ENCODE peak calls at places on chromosomes 6 and 20, in six cellular contexts. One of them, this sample, is unnamed. For H3K4me1, the result is how much of the 10 kb centered on the place peaks cover.

GRCh38 chr20:18904192-18904591 is 90.6 kb downstream of the SCP2D1 start:
- DNase-seq in mammary epithelial cell: no peak
- DNase-seq in neuronal stem cell: no peak
- DNase-seq in pancreas: no peak
- DNase-seq in cardiac muscle cell: no peak
- DNase-seq in transverse colon: no peak
- DNase-seq in this sample: no peak

GRCh38 chr6:134480593-134480992 is 162.7 kb upstream of the SGK1 start:
- DNase-seq in mammary epithelial cell: peak
- DNase-seq in neuronal stem cell: no peak
- DNase-seq in pancreas: no peak
- DNase-seq in cardiac muscle cell: peak
- DNase-seq in transverse colon: no peak
- DNase-seq in this sample: no peak

GRCh38 chr6:56046576-56046975 is 171.2 kb upstream of the BMP5 start:
- DNase-seq in mammary epithelial cell: peak
- DNase-seq in neuronal stem cell: no peak
- DNase-seq in pancreas: no peak
- DNase-seq in cardiac muscle cell: peak
- DNase-seq in transverse colon: peak
- DNase-seq in this sample: no peak

GRCh38 chr6:56343295-56343694 is 95.9 kb upstream of the COL21A1 start:
- DNase-seq in mammary epithelial cell: no peak
- DNase-seq in neuronal stem cell: no peak
- DNase-seq in pancreas: no peak
- DNase-seq in cardiac muscle cell: no peak
- DNase-seq in transverse colon: no peak
- DNase-seq in this sample: no peak

GRCh38 chr6:41638002-41638800 is at the start of gene MDFI:
- DNase-seq in mammary epithelial cell: peak
- DNase-seq in neuronal stem cell: peak
- DNase-seq in pancreas: no peak
- DNase-seq in cardiac muscle cell: peak
- DNase-seq in transverse colon: no peak
- DNase-seq in this sample: no peak

GRCh38 chr6:38805127-38805655 is 90.1 kb downstream of the DNAH8 start:
- DNase-seq in mammary epithelial cell: no peak
- DNase-seq in neuronal stem cell: no peak
- DNase-seq in pancreas: no peak
- DNase-seq in cardiac muscle cell: no peak
- DNase-seq in transverse colon: no peak
- DNase-seq in this sample: no peak

GRCh38 chr20:35145141-35145564 is 2.0 kb downstream of the EDEM2 start:
- DNase-seq in mammary epithelial cell: peak
- DNase-seq in neuronal stem cell: no peak
- DNase-seq in pancreas: no peak
- DNase-seq in cardiac muscle cell: peak
- DNase-seq in transverse colon: no peak
- DNase-seq in this sample: peak

GRCh38 chr6:82608777-82609176 is 245.2 kb downstream of the TPBG start:
- DNase-seq in mammary epithelial cell: no peak
- DNase-seq in neuronal stem cell: peak
- DNase-seq in pancreas: no peak
- DNase-seq in cardiac muscle cell: no peak
- DNase-seq in transverse colon: no peak
- DNase-seq in this sample: no peak

GRCh38 chr6:160831751-160832150 is 129.7 kb downstream of the PLG start:
- DNase-seq in mammary epithelial cell: no peak
- DNase-seq in neuronal stem cell: peak
- DNase-seq in pancreas: no peak
- DNase-seq in cardiac muscle cell: no peak
- DNase-seq in transverse colon: no peak
- DNase-seq in this sample: no peak

GRCh38 chr6:18551228-18551627 is 164.1 kb downstream of the RNF144B start:
- DNase-seq in mammary epithelial cell: peak
- DNase-seq in neuronal stem cell: no peak
- DNase-seq in pancreas: no peak
- DNase-seq in cardiac muscle cell: peak
- DNase-seq in transverse colon: no peak
- DNase-seq in this sample: no peak

GRCh38 chr6:143505537-143505936 is 6.0 kb downstream of the FUCA2 start:
- DNase-seq in mammary epithelial cell: no peak
- DNase-seq in neuronal stem cell: no peak
- DNase-seq in pancreas: no peak
- DNase-seq in cardiac muscle cell: no peak
- DNase-seq in transverse colon: no peak
- DNase-seq in this sample: no peak

GRCh38 chr6:5941188-5941587 is 65.5 kb downstream of the NRN1 start:
- DNase-seq in mammary epithelial cell: no peak
- DNase-seq in neuronal stem cell: no peak
- DNase-seq in pancreas: no peak
- DNase-seq in cardiac muscle cell: peak
- DNase-seq in transverse colon: no peak
- DNase-seq in this sample: no peak

GRCh38 chr20:47551841-47552240 is 50.2 kb downstream of the NCOA3 start:
- DNase-seq in mammary epithelial cell: no peak
- DNase-seq in neuronal stem cell: no peak
- DNase-seq in pancreas: no peak
- DNase-seq in cardiac muscle cell: no peak
- DNase-seq in transverse colon: no peak
- DNase-seq in this sample: no peak

GRCh38 chr6:135114355-135115145 is 59.9 kb upstream of the HBS1L start:
- DNase-seq in mammary epithelial cell: no peak
- DNase-seq in neuronal stem cell: no peak
- DNase-seq in pancreas: no peak
- DNase-seq in cardiac muscle cell: no peak
- DNase-seq in transverse colon: no peak
- DNase-seq in this sample: no peak

GRCh38 chr6:135182993-135183531 is 2.0 kb downstream of the MYB start:
- DNase-seq in mammary epithelial cell: peak
- DNase-seq in neuronal stem cell: peak
- DNase-seq in pancreas: peak
- DNase-seq in cardiac muscle cell: no peak
- DNase-seq in transverse colon: peak
- DNase-seq in this sample: peak

GRCh38 chr20:25220810-25221591 is 25.5 kb downstream of the ENTPD6 start:
- DNase-seq in mammary epithelial cell: no peak
- DNase-seq in neuronal stem cell: no peak
- DNase-seq in pancreas: no peak
- DNase-seq in cardiac muscle cell: no peak
- DNase-seq in transverse colon: peak
- DNase-seq in this sample: no peak

GRCh38 chr20:63890616-63891015 is 4.3 kb upstream of the DNAJC5 start:
- DNase-seq in mammary epithelial cell: no peak
- DNase-seq in neuronal stem cell: no peak
- DNase-seq in pancreas: no peak
- DNase-seq in cardiac muscle cell: no peak
- DNase-seq in transverse colon: no peak
- DNase-seq in this sample: no peak

GRCh38 chr6:66662721-66663120 is 955.7 kb upstream of the EYS start:
- DNase-seq in mammary epithelial cell: no peak
- DNase-seq in neuronal stem cell: peak
- DNase-seq in pancreas: no peak
- DNase-seq in cardiac muscle cell: no peak
- DNase-seq in transverse colon: no peak
- DNase-seq in this sample: no peak

GRCh38 chr6:79427721-79428120 is 109.5 kb downstream of the LCA5 start:
- DNase-seq in mammary epithelial cell: no peak
- DNase-seq in neuronal stem cell: no peak
- DNase-seq in pancreas: no peak
- DNase-seq in cardiac muscle cell: peak
- DNase-seq in transverse colon: no peak
- DNase-seq in this sample: no peak

GRCh38 chr6:25489399-25489798 is 162.6 kb upstream of the SCGN start:
- DNase-seq in mammary epithelial cell: no peak
- DNase-seq in neuronal stem cell: no peak
- DNase-seq in pancreas: no peak
- DNase-seq in cardiac muscle cell: no peak
- DNase-seq in transverse colon: no peak
- DNase-seq in this sample: no peak

DNA sequence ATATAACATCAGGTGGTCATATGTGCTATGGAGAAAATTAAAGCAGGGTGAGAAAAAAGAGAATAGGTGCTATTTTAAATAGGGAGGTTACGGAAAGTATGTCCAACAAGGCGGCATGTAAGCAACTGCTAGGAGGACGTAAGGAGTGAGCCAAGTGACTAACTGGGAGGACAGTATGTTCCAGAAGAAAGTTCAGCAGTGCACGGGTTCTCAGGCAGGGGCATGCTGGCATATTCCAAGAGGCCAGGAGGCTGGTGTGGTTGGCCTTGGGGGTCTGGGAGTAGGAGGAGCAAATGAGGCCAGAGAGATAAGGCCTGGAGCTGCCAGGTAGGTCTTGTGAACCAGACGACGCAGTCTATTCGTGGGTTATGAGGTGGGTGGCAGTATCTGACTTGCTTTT is 112.4 kb downstream of the ARMC2 start:
- DNase-seq in mammary epithelial cell: no peak
- DNase-seq in neuronal stem cell: no peak
- DNase-seq in pancreas: no peak
- DNase-seq in cardiac muscle cell: peak
- DNase-seq in transverse colon: no peak
- DNase-seq in this sample: no peak
- H3K4me1 ChIP-seq in mammary epithelial cell: under half
- H3K4me1 ChIP-seq in neuronal stem cell: under half
- H3K4me1 ChIP-seq in pancreas: under half
- H3K4me1 ChIP-seq in cardiac muscle cell: under half
- H3K4me1 ChIP-seq in transverse colon: under half
- H3K4me1 ChIP-seq in this sample: under half

DNA sequence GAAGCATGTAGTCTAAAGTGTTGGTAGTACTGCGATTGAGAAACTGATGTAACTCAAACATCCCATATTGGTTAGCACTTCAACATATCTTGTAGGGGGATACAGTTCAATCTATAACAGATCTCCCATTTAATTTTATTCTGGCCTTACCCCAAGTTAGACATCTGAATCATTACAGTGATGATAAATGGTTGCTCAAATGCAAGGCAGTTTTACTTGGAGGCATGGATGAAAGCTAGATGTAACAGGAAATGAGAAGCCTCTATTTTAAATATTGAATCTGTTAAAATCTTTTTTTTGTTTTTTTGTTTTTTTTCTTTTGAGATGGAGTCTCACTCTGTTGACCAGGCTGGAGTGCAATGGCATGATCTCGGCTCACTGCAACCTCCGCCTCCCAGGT is 44.2 kb upstream of the FAM50B start:
- DNase-seq in mammary epithelial cell: no peak
- DNase-seq in neuronal stem cell: no peak
- DNase-seq in pancreas: no peak
- DNase-seq in cardiac muscle cell: no peak
- DNase-seq in transverse colon: no peak
- DNase-seq in this sample: no peak
- H3K27ac ChIP-seq in mammary epithelial cell: peak
- H3K27ac ChIP-seq in neuronal stem cell: no peak
- H3K27ac ChIP-seq in pancreas: no peak
- H3K27ac ChIP-seq in cardiac muscle cell: no peak
- H3K27ac ChIP-seq in transverse colon: no peak
- H3K27ac ChIP-seq in this sample: no peak

DNA sequence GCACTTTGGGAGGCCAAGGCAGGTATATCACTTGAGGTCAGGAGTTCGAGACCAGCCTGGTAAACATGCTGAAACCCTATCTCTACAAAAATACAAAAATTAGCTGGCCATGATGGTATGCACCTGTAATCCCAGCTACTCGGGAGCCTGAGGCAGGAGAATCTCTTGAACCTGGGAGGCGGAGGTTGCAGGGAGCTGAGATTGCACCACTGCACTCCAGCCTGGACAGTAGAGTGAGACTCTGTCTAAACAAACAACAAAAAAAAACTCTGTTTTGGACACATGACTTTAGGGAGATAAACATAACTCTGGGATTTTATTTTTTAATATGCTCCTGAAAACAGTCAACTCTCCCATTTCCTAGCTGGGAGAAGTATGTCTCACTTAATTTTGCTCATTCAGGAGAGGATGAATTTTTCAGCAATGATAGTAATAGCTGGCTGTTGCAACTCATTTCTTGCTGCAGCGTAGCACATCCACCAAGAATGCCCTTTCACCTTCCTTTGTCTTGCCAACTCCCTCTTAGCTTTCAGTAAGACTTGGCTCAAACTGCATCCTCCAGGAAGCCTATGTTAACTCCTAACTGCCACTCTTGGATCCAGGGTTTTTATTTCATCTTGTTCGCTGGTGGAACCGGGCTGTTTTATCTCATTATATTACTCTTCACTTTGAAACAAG is 24.3 kb downstream of the TOP1 start:
- DNase-seq in mammary epithelial cell: no peak
- DNase-seq in neuronal stem cell: no peak
- DNase-seq in pancreas: no peak
- DNase-seq in cardiac muscle cell: peak
- DNase-seq in transverse colon: peak
- DNase-seq in this sample: peak
- H3K4me1 ChIP-seq in mammary epithelial cell: under half
- H3K4me1 ChIP-seq in neuronal stem cell: under half
- H3K4me1 ChIP-seq in pancreas: under half
- H3K4me1 ChIP-seq in cardiac muscle cell: half or more
- H3K4me1 ChIP-seq in transverse colon: half or more
- H3K4me1 ChIP-seq in this sample: under half

GRCh38 chr6:158648682-158649131 is 1.1 kb upstream of the SYTL3 start:
- DNase-seq in mammary epithelial cell: peak
- DNase-seq in neuronal stem cell: no peak
- DNase-seq in pancreas: no peak
- DNase-seq in cardiac muscle cell: peak
- DNase-seq in transverse colon: no peak
- DNase-seq in this sample: no peak
- H3K27ac ChIP-seq in mammary epithelial cell: peak
- H3K27ac ChIP-seq in neuronal stem cell: no peak
- H3K27ac ChIP-seq in pancreas: no peak
- H3K27ac ChIP-seq in cardiac muscle cell: peak
- H3K27ac ChIP-seq in transverse colon: peak
- H3K27ac ChIP-seq in this sample: no peak

DNA sequence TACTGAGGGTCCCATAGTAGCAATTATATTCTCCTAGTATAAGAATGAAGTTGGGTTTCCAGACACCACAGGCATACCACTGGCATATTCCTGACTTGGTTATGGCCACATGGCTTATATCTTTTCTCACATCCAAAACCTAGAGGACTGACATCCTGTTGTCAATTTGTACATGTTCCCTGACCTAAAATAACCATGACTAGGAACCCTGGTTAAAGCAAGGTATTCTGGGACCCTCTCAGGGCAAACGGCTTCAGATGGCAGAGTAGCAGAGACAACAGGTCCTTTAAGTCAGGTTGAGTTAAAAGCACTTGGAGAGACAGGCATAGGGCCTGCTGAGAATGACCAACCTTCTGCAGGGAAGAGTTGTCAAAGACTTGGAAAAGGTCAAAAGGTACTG is 12.6 kb downstream of the MAP3K5 start:
- DNase-seq in mammary epithelial cell: no peak
- DNase-seq in neuronal stem cell: no peak
- DNase-seq in pancreas: no peak
- DNase-seq in cardiac muscle cell: no peak
- DNase-seq in transverse colon: no peak
- DNase-seq in this sample: no peak
- H3K4me1 ChIP-seq in mammary epithelial cell: under half
- H3K4me1 ChIP-seq in neuronal stem cell: under half
- H3K4me1 ChIP-seq in pancreas: under half
- H3K4me1 ChIP-seq in cardiac muscle cell: under half
- H3K4me1 ChIP-seq in transverse colon: under half
- H3K4me1 ChIP-seq in this sample: under half

This sample was measured in trophoblast cell.